ENCODE peak calls at places on chromosome 9, in five cellular contexts. V is GM23248, L is mammary epithelial cell, G is Peyer's patch, Y is IMR-90. N is an unnamed sample.

GRCh38 chr9:12640021-12640587 is 53.1 kb upstream of the TYRP1 start:
- DNase-seq in L (peak; percentile 35), Y (peak; percentile 43), V (peak; percentile 71), G (no peak), N (no peak)

GRCh38 chr9:135321580-135321979 is 158.0 kb upstream of the PPP1R26 start:
- DNase-seq in L (no peak), Y (no peak), G (no peak), V (no peak), N (no peak)

GRCh38 chr9:73167614-73168013 is 15.9 kb downstream of the ANXA1 start:
- DNase-seq in L (no peak), V (no peak), Y (no peak), G (no peak), N (no peak)

GRCh38 chr9:108835831-108836230 is 20.0 kb downstream of the ACTL7B start:
- DNase-seq in Y (no peak), G (no peak), V (no peak), L (peak; percentile 50), N (no peak)

GRCh38 chr9:32411753-32412152 is 27.3 kb downstream of the ACO1 start:
- DNase-seq in G (no peak), V (no peak), L (no peak), Y (no peak), N (no peak)

GRCh38 chr9:71663931-71664459 is 104.3 kb downstream of the CEMIP2 start:
- DNase-seq in V (peak; percentile 45), Y (no peak), L (no peak), G (no peak), N (no peak)

GRCh38 chr9:73810585-73811215 is 659.0 kb downstream of the ANXA1 start:
- DNase-seq in V (no peak), Y (no peak), L (peak; percentile 51), G (no peak), N (no peak)

GRCh38 chr9:83299556-83299955 is 236.6 kb upstream of the RASEF start:
- DNase-seq in V (peak; percentile 88), G (no peak), L (peak; percentile 56), Y (no peak), N (no peak)

GRCh38 chr9:89440548-89440947 is 57.4 kb downstream of the SEMA4D start:
- DNase-seq in V (peak; percentile 74), Y (no peak), L (no peak), G (no peak), N (no peak)

GRCh38 chr9:120882935-120883607 is 6.1 kb upstream of the PHF19 start:
- DNase-seq in G (no peak), L (peak; percentile 64), Y (no peak), V (no peak), N (no peak)

GRCh38 chr9:117709936-117710335 is 5.7 kb downstream of the TLR4 start:
- DNase-seq in Y (no peak), V (no peak), L (no peak), G (no peak), N (no peak)

GRCh38 chr9:10062629-10063395 is 550.0 kb downstream of the PTPRD start:
- DNase-seq in V (peak; percentile 75), Y (peak; percentile 47), G (no peak), L (peak; percentile 53), N (no peak)

GRCh38 chr9:10252174-10252573 is 360.6 kb downstream of the PTPRD start:
- DNase-seq in Y (no peak), V (no peak), L (no peak), G (no peak), N (no peak)

GRCh38 chr9:108151161-108151586 is 661.6 kb upstream of the KLF4 start:
- DNase-seq in L (peak; percentile 69), Y (peak; percentile 60), V (peak; percentile 71), G (no peak), N (no peak)

GRCh38 chr9:129247285-129248153 is 69.5 kb upstream of the IER5L start:
- DNase-seq in G (peak; percentile 26), Y (no peak), V (no peak), L (no peak), N (no peak)

GRCh38 chr9:127682351-127683136 is 24.2 kb upstream of the CFAP157 start:
- DNase-seq in G (no peak), Y (no peak), V (no peak), L (no peak), N (no peak)

GRCh38 chr9:127680846-127681245 is 25.9 kb upstream of the CFAP157 start:
- DNase-seq in V (no peak), L (no peak), Y (no peak), G (no peak), N (no peak)

GRCh38 chr9:127686461-127687393 is 20.1 kb upstream of the CFAP157 start:
- DNase-seq in L (peak; percentile 64), G (no peak), V (no peak), Y (no peak), N (no peak)

GRCh38 chr9:127683723-127684122 is 23.1 kb upstream of the CFAP157 start:
- DNase-seq in G (no peak), L (no peak), Y (peak; percentile 78), V (peak; percentile 85), N (no peak)

DNA sequence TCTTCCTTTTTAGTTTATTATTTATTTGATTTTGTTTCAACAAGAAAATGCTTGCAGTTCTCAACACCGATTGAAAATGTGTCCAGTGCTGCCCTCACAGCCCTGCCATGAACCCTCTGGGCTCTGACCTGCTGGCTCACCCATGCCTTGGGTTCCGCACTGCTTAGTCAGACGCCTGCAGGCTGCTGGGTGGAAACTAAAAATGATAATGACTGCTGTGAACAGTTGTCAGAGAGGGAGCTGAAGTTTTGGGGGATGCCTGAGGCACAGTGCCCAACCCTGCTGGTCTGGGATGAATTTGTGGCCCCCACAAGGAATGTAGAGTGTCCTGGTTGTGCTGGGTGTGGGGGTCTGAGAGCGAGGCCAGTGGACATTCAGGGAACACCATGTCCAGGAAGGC is 22.2 kb upstream of the CFAP157 start:
- DNase-seq in V (peak; percentile 85), G (no peak), Y (peak; percentile 56), L (peak; percentile 24), N (no peak)
- H3K27ac ChIP-seq in V (peak overlapping the region; percentile 87), G (no peak overlapping the region), Y (no peak overlapping the region), L (no peak overlapping the region), N (no peak overlapping the region)

GRCh38 chr9:124868511-124869465 is 6.9 kb downstream of the ARPC5L start:
- DNase-seq in V (peak; percentile 93), Y (peak; percentile 71), L (peak; percentile 90), G (peak; percentile 93), N (peak; percentile 91)
- H3K4me1 ChIP-seq in V (peaks cover 26% of the 10 kb centered on the region), Y (peaks cover 22% of the 10 kb centered on the region), L (peaks cover 26% of the 10 kb centered on the region), G (no peaks in the 10 kb centered on the region), N (peaks cover 39% of the 10 kb centered on the region)

DNA sequence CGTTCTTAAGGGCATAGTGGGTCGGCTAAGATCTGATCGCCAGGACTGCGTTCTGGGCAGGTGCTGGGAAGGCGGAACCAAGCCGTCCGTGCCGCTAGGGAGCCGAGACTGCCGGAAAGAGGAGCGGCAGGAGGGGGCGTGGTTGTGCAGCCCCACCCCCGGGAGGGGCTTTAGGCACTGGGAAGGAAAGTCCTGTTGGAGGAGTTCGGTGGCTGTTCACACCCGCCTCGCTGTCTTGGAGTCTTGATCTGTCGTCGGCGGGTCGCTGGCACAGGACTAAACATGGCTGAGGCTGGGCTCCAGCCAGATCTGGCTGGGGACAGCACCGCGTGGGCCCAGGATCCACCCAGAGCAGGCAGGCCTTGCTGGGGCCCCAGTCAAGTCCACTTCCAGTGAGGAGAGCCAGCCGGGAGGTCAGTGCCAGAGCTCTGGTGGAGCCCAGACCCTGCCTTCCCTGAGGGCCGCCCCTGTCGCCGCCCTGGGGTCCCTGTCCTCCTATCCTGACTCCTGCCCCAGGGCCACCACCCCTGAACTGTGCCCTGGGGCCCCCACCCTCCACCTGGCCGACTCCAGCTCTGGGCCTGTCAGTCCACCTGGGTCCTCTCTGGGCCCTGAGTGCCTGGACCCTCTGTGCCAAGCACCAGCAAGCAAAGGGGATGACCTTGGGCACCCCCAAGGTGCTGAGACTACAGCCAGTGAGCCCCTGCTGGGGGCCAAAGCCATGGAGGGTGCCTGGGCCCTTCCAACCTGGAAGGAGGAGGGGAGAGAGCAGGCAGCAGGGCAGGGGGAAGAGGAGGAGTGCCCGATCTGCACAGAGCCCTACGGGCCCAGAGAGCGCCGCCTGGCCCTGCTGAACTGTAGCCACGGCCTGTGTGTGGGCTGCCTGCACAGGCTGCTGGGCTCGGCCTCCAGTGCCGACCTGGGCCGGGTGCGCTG is 4.5 kb downstream of the RNF208 start:
- DNase-seq in V (peak; percentile 67), Y (no peak), G (peak; percentile 94), L (peak; percentile 37), N (no peak)
- H3K27ac ChIP-seq in V (no peak overlapping the region), Y (no peak overlapping the region), G (peak overlapping the region; percentile 74), L (no peak overlapping the region), N (no peak overlapping the region)

GRCh38 chr9:131690950-131691573 is 48.8 kb downstream of the RAPGEF1 start:
- DNase-seq in Y (no peak), L (no peak), G (no peak), V (no peak), N (no peak)
- H3K4me1 ChIP-seq in Y (peaks cover 5% of the 10 kb centered on the region), L (peaks cover 7% of the 10 kb centered on the region), G (no peaks in the 10 kb centered on the region), V (no peaks in the 10 kb centered on the region), N (peaks cover 25% of the 10 kb centered on the region)

GRCh38 chr9:119003218-119003617 is 366.0 kb downstream of the BRINP1 start:
- DNase-seq in V (peak; percentile 82), Y (peak; percentile 29), L (no peak), G (no peak), N (no peak)

GRCh38 chr9:119004618-119004990 is 364.6 kb downstream of the BRINP1 start:
- DNase-seq in Y (peak; percentile 6), G (no peak), L (peak; percentile 57), V (peak; percentile 85), N (no peak)

GRCh38 chr9:119009253-119009652 is 360.0 kb downstream of the BRINP1 start:
- DNase-seq in L (peak; percentile 82), V (peak; percentile 36), G (no peak), Y (no peak), N (no peak)

GRCh38 chr9:119003882-119004617 is 365.2 kb downstream of the BRINP1 start:
- DNase-seq in G (no peak), Y (no peak), L (no peak), V (peak; percentile 77), N (no peak)

DNA sequence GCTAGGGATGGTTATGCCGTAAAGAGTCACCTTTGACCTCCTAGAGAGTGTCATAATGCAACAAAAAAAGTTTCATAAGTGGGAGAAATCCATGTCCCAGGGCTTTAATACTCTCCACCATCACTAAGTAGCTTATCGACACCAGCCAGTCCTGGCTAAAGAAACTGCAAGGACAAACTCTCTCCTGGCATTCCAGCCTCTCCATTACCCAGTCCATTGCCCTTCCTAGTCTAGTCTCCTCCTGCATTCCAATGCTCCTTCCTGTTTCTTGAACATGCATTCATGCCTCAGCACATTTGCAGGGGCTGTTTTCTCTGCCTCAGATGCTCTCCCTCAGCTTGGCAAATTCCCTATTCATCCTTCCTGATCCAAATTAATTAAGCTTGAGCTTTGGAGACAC is 364.1 kb downstream of the BRINP1 start:
- DNase-seq in L (no peak), V (peak; percentile 43), Y (no peak), G (no peak), N (no peak)
- H3K27ac ChIP-seq in L (no peak overlapping the region), V (peak overlapping the region; percentile 93), Y (no peak overlapping the region), G (no peak overlapping the region), N (no peak overlapping the region)